ENCODE peak calls at places on chromosomes 12 and 14, in six cellular contexts. Q, S, Y, L, X and V are unnamed samples.

GRCh38 chr12:64820593-64820992 is 3.9 kb upstream of the TBC1D30 start:
- DNase-seq in X (no peak), L (no peak), S (no peak), Q (no peak), Y (no peak), V (no peak)

GRCh38 chr12:10497602-10498001 is 8.1 kb upstream of the EIF2S3B start:
- DNase-seq in L (no peak), Y (no peak), X (no peak), S (no peak), Q (no peak), V (no peak)

GRCh38 chr12:6684609-6685008 is 4.6 kb downstream of the ZNF384 start:
- DNase-seq in Q (no peak), S (no peak), X (peak), L (no peak), Y (peak), V (no peak)

GRCh38 chr12:65200007-65200665 is 30.8 kb downstream of the LEMD3 start:
- DNase-seq in Q (no peak), L (no peak), Y (no peak), X (no peak), S (no peak), V (no peak)

GRCh38 chr12:72264548-72265175 is 7.5 kb upstream of the TRHDE start:
- DNase-seq in S (no peak), Q (no peak), X (peak), Y (peak), L (no peak), V (no peak)

GRCh38 chr12:78271546-78271945 is 440.9 kb downstream of the NAV3 start:
- DNase-seq in Y (no peak), Q (no peak), X (no peak), L (no peak), S (no peak), V (no peak)

GRCh38 chr14:68819260-68819691 is 26.4 kb upstream of the ZFP36L1 start:
- DNase-seq in X (no peak), Q (no peak), L (no peak), Y (peak), S (peak), V (peak)

GRCh38 chr14:99686557-99687283 is 2.6 kb downstream of the CYP46A1 start:
- DNase-seq in Q (no peak), L (no peak), X (no peak), Y (no peak), S (no peak), V (no peak)

GRCh38 chr12:116280590-116281290 is 3.2 kb upstream of the MED13L start:
- DNase-seq in Y (no peak), X (peak), Q (no peak), S (no peak), L (no peak), V (no peak)

GRCh38 chr12:26425587-26426260 is 230.4 kb downstream of the SSPN start:
- DNase-seq in S (no peak), X (no peak), Q (no peak), L (no peak), Y (no peak), V (no peak)

GRCh38 chr14:51581017-51581881 is 70.5 kb upstream of the FRMD6 start:
- DNase-seq in L (no peak), S (no peak), Y (no peak), Q (no peak), X (no peak), V (no peak)

GRCh38 chr14:34851395-34851794 is 23.8 kb downstream of the BAZ1A start:
- DNase-seq in Q (no peak), Y (no peak), S (no peak), X (no peak), L (no peak), V (no peak)

GRCh38 chr14:105489607-105490317 is 1.3 kb upstream of the TEDC1 start:
- DNase-seq in Y (peak), L (peak), Q (peak), S (peak), X (peak), V (peak)

GRCh38 chr14:105490318-105490571 is 801 bp upstream of the TEDC1 start:
- DNase-seq in Q (peak), Y (no peak), S (peak), X (no peak), L (no peak), V (no peak)

GRCh38 chr14:105491366-105492006 is 440 bp downstream of the TEDC1 start:
- DNase-seq in Q (peak), S (peak), Y (peak), L (peak), X (peak), V (peak)

GRCh38 chr14:105492051-105492965 is 1.3 kb downstream of the TEDC1 start:
- DNase-seq in Q (peak), X (no peak), Y (no peak), S (peak), L (no peak), V (no peak)

GRCh38 chr14:105490572-105491365 is at the start of gene TEDC1:
- DNase-seq in Q (peak), S (peak), L (peak), Y (peak), X (peak), V (peak)
- TF ChIP-seq POLR2A in Q (no peak), S (no peak), L (peak), Y (no peak), X (no peak), V (peak)

GRCh38 chr14:93115069-93115919 is 431 bp downstream of the ITPK1 start:
- DNase-seq in S (peak), Y (peak), Q (peak), X (peak), L (peak), V (peak)
- TF ChIP-seq POLR2A in S (no peak), Y (no peak), Q (no peak), X (peak), L (peak), V (peak)

DNA sequence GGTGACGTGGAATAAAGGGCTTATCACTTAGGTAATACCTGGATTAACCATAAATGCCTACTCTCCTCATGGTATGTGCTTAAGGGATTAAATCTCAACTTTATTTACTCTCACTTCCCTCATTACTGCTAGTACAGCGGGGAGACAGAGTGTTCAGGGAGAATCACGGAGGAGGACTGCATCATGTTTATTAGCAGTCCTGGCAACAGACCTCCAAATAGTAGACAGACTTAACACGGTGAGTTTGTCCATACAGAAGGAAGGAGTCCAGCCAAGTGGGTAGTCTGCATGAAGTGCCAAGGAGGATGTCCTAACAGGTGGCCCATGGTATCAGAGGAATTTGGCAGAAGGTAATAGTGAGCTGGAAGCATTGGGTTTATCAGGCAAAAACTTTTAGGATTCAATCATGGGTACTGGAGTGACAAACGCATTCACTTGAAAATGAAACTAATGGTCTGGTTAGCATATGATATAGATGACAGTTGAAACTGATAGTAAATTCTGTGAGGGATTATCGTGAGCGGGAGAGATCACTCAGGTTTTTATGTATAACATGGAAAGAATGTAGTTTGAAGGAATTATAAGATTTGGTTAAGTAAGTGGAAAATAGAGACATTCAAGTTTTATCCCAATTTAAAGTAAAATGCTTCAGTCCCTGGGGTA is 471.8 kb downstream of the TMEM117 start:
- DNase-seq in Q (no peak), L (no peak), Y (no peak), S (no peak), X (no peak), V (no peak)
- TF ChIP-seq POLR2A in Q (no peak), L (no peak), Y (no peak), S (no peak), X (no peak), V (no peak)

GRCh38 chr14:61739133-61739532 is 23.1 kb upstream of the SNAPC1 start:
- DNase-seq in Y (no peak), Q (no peak), L (no peak), X (no peak), S (no peak), V (no peak)
- TF ChIP-seq POLR2A in Y (no peak), Q (no peak), L (no peak), X (no peak), S (no peak), V (no peak)

GRCh38 chr12:14959916-14960315 is 1.5 kb downstream of the ARHGDIB start:
- DNase-seq in L (no peak), X (no peak), Y (no peak), S (no peak), Q (no peak), V (no peak)

GRCh38 chr12:14960548-14961465 is 594 bp downstream of the ARHGDIB start:
- DNase-seq in Y (no peak), X (no peak), L (no peak), Q (no peak), S (peak), V (peak)

GRCh38 chr12:14962180-14962579 is 779 bp upstream of the ARHGDIB start:
- DNase-seq in S (no peak), Y (no peak), Q (no peak), L (no peak), X (no peak), V (no peak)

GRCh38 chr12:14962797-14963196 is 1.4 kb upstream of the ARHGDIB start:
- DNase-seq in Y (no peak), S (no peak), X (no peak), Q (no peak), L (no peak), V (no peak)

GRCh38 chr12:14961466-14962155 is at the start of gene ARHGDIB:
- DNase-seq in Q (peak), S (peak), X (no peak), L (peak), Y (no peak), V (no peak)
- TF ChIP-seq POLR2A in Q (no peak), S (no peak), X (no peak), L (peak), Y (no peak), V (no peak)

GRCh38 chr12:120437735-120438494 is at the start of gene COX6A1:
- DNase-seq in X (peak), S (peak), Y (peak), Q (peak), L (peak), V (peak)
- TF ChIP-seq POLR2A in X (peak), S (no peak), Y (peak), Q (no peak), L (peak), V (peak)